ENCODE peak calls at places on chromosomes 4 and X, in six cellular contexts. A is activated T-cell treated with anti-CD3 and anti-CD28 coated beads, Interleukin-2, amount 50 U/mL, for 24 hours; F is hippocampal formation; Q is DMS153; G is spleen; Z is GM10248. M is an unnamed sample.

GRCh38 chr4:140237616-140238352 is 83.8 kb upstream of the MAML3 start:
- DNase-seq in A (no peak), F (peak; percentile 84), Q (peak; percentile 97), G (peak; percentile 83), Z (no peak), M (peak; percentile 20)

GRCh38 chr4:62644372-62644771 is 1444.2 kb downstream of the ADGRL3 start:
- DNase-seq in A (no peak), F (no peak), Q (peak; percentile 15), G (no peak), Z (no peak), M (peak; percentile 2)

GRCh38 chr4:140940589-140940988 is 184.4 kb upstream of the TBC1D9 start:
- DNase-seq in A (no peak), F (no peak), Q (no peak), G (no peak), Z (no peak), M (no peak)

GRCh38 chr4:52852696-52853095 is 9.4 kb upstream of the RASL11B start:
- DNase-seq in A (no peak), F (no peak), Q (no peak), G (no peak), Z (no peak), M (no peak)

GRCh38 chr4:107736924-107737448 is 17.0 kb upstream of the PAPSS1 start:
- DNase-seq in A (peak; percentile 56), F (peak; percentile 31), Q (no peak), G (no peak), Z (peak; percentile 48), M (peak; percentile 63)

GRCh38 chrX:2311483-2311882 is 189.3 kb downstream of the DHRSX start:
- DNase-seq in A (no peak), F (no peak), Q (no peak), G (no peak), Z (no peak), M (no peak)

GRCh38 chr4:157115613-157116340 is 39.8 kb downstream of the GLRB start:
- DNase-seq in A (no peak), F (no peak), Q (no peak), G (no peak), Z (no peak), M (no peak)

GRCh38 chrX:96770315-96770714 is 85.7 kb downstream of the DIAPH2 start:
- DNase-seq in A (no peak), F (peak; percentile 9), Q (no peak), G (no peak), Z (no peak), M (peak; percentile 23)

GRCh38 chr4:4985844-4986243 is 33.4 kb downstream of the CYTL1 start:
- DNase-seq in A (no peak), F (no peak), Q (no peak), G (no peak), Z (no peak), M (peak; percentile 8)

GRCh38 chr4:26326791-26327190 is 6.0 kb downstream of the RBPJ start:
- DNase-seq in A (no peak), F (no peak), Q (no peak), G (no peak), Z (no peak), M (no peak)

GRCh38 chr4:112521123-112522116 is 5.4 kb upstream of the NEUROG2 start:
- DNase-seq in A (peak; percentile 33), F (no peak), Q (no peak), G (peak; percentile 79), Z (no peak), M (peak; percentile 25)

GRCh38 chr4:119748853-119749252 is 120.2 kb upstream of the PDE5A start:
- DNase-seq in A (no peak), F (no peak), Q (no peak), G (no peak), Z (no peak), M (no peak)

GRCh38 chrX:119605398-119605738 is 856 bp downstream of the NKRF start:
- DNase-seq in A (no peak), F (no peak), Q (peak; percentile 0), G (peak; percentile 83), Z (no peak), M (no peak)

GRCh38 chr4:96642486-96642885 is 802.6 kb downstream of the PDHA2 start:
- DNase-seq in A (no peak), F (no peak), Q (no peak), G (no peak), Z (no peak), M (no peak)

GRCh38 chr4:102598102-102598758 is 97.1 kb downstream of the NFKB1 start:
- DNase-seq in A (no peak), F (no peak), Q (no peak), G (no peak), Z (no peak), M (no peak)

GRCh38 chr4:144906181-144906895 is 191.7 kb downstream of the ANAPC10 start:
- DNase-seq in A (no peak), F (no peak), Q (no peak), G (no peak), Z (no peak), M (no peak)

GRCh38 chrX:123060986-123061385 is 123.1 kb upstream of the GRIA3 start:
- DNase-seq in A (no peak), F (no peak), Q (no peak), G (no peak), Z (no peak), M (no peak)

GRCh38 chrX:120291211-120291610 is 20.1 kb downstream of the TMEM255A start:
- DNase-seq in A (no peak), F (no peak), Q (no peak), G (no peak), Z (no peak), M (no peak)

GRCh38 chrX:153818571-153819397 is 11.6 kb downstream of the PDZD4 start:
- DNase-seq in A (peak; percentile 75), F (no peak), Q (peak; percentile 42), G (peak; percentile 82), Z (no peak), M (no peak)

GRCh38 chr4:127307996-127308395 is 324.8 kb upstream of the INTU start:
- DNase-seq in A (no peak), F (no peak), Q (no peak), G (no peak), Z (no peak), M (no peak)

GRCh38 chrX:111719426-111720210 is 38.6 kb downstream of the ALG13 start:
- DNase-seq in A (no peak), F (peak; percentile 5), Q (no peak), G (no peak), Z (no peak), M (peak; percentile 2)

GRCh38 chr4:22743290-22743689 is 50.6 kb downstream of the GBA3 start:
- DNase-seq in A (no peak), F (no peak), Q (no peak), G (no peak), Z (no peak), M (no peak)

GRCh38 chrX:120311632-120312000 is 355 bp upstream of the TMEM255A start:
- DNase-seq in A (no peak), F (no peak), Q (peak; percentile 12), G (no peak), Z (no peak), M (no peak)

GRCh38 chrX:19904778-19905367 is 17.5 kb upstream of the SH3KBP1 start:
- DNase-seq in A (no peak), F (peak; percentile 32), Q (peak; percentile 64), G (no peak), Z (peak; percentile 62), M (peak; percentile 72)

GRCh38 chrX:106933538-106933961 is 13.3 kb downstream of the CLDN2 start:
- DNase-seq in A (no peak), F (no peak), Q (no peak), G (no peak), Z (no peak), M (no peak)

GRCh38 chr4:108725457-108725856 is 37.4 kb downstream of the ETNPPL start:
- DNase-seq in A (no peak), F (no peak), Q (no peak), G (no peak), Z (no peak), M (peak; percentile 29)

GRCh38 chr4:39526810-39527295 is 386 bp downstream of the UGDH start:
- DNase-seq in A (no peak), F (no peak), Q (no peak), G (no peak), Z (peak; percentile 47), M (peak; percentile 41)

GRCh38 chr4:76990288-76991080 is 40.9 kb downstream of the SEPTIN11 start:
- DNase-seq in A (no peak), F (no peak), Q (no peak), G (no peak), Z (no peak), M (no peak)

GRCh38 chr4:17912011-17912410 is 101.2 kb downstream of the NCAPG start:
- DNase-seq in A (no peak), F (no peak), Q (no peak), G (no peak), Z (no peak), M (no peak)

GRCh38 chrX:45022144-45022543 is 149.2 kb downstream of the KDM6A start:
- DNase-seq in A (no peak), F (no peak), Q (no peak), G (no peak), Z (no peak), M (no peak)

GRCh38 chr4:112113786-112114185 is 31.5 kb upstream of the FAM241A start:
- DNase-seq in A (no peak), F (no peak), Q (no peak), G (no peak), Z (no peak), M (no peak)

GRCh38 chrX:27767387-27767786 is 40.4 kb upstream of the MAGEB10 start:
- DNase-seq in A (no peak), F (no peak), Q (no peak), G (no peak), Z (no peak), M (no peak)

GRCh38 chr4:147371661-147372060 is 109.2 kb upstream of the EDNRA start:
- DNase-seq in A (no peak), F (no peak), Q (no peak), G (no peak), Z (no peak), M (no peak)

GRCh38 chr4:156981262-156981661 is 9.7 kb upstream of the PDGFC start:
- DNase-seq in A (no peak), F (no peak), Q (no peak), G (no peak), Z (no peak), M (no peak)

GRCh38 chrX:40531056-40531826 is 49.5 kb upstream of the ATP6AP2 start:
- DNase-seq in A (no peak), F (no peak), Q (no peak), G (peak; percentile 37), Z (no peak), M (no peak)

GRCh38 chrX:72100051-72100755 is 31.5 kb downstream of the RTL5 start:
- DNase-seq in A (no peak), F (no peak), Q (peak; percentile 52), G (no peak), Z (no peak), M (no peak)

GRCh38 chr4:66639361-66639760 is 905.9 kb downstream of the CENPC start:
- DNase-seq in A (no peak), F (no peak), Q (no peak), G (no peak), Z (no peak), M (no peak)

GRCh38 chr4:122739174-122739573 is 6.7 kb downstream of the BBS12 start:
- DNase-seq in A (no peak), F (no peak), Q (no peak), G (no peak), Z (no peak), M (no peak)

GRCh38 chr4:121519236-121519838 is 138.5 kb upstream of the QRFPR start:
- DNase-seq in A (no peak), F (peak; percentile 4), Q (no peak), G (no peak), Z (no peak), M (no peak)